ENCODE peak calls at places on chromosomes 2 and 18, in nine cellular contexts. F, K, N, V, U, A, Z, T and J are unnamed samples. For H3K4me1 and H3K36me3, the result is how much of the 10 kb centered on the place peaks cover.

GRCh38 chr2:86069091-86069685 is 36.5 kb downstream of the POLR1A start:
- DNase-seq in F (no peak), K (no peak), N (no peak), V (no peak), U (peak), A (no peak), Z (no peak), T (no peak), J (no peak)

GRCh38 chr18:23235336-23235735 is 100.1 kb downstream of the CABLES1 start:
- DNase-seq in F (no peak), K (no peak), N (no peak), V (no peak), U (no peak), A (no peak), Z (no peak), T (no peak), J (no peak)

GRCh38 chr2:177478029-177478428 is 85.5 kb downstream of the AGPS start:
- DNase-seq in F (no peak), K (no peak), N (no peak), V (no peak), U (no peak), A (no peak), Z (no peak), T (no peak), J (no peak)

GRCh38 chr2:181117176-181117925 is 136.9 kb downstream of the UBE2E3 start:
- DNase-seq in F (no peak), K (no peak), N (no peak), V (no peak), U (no peak), A (no peak), Z (no peak), T (no peak), J (no peak)

GRCh38 chr18:74982946-74983635 is 225.8 kb downstream of the PTGR3 start:
- DNase-seq in F (no peak), K (no peak), N (no peak), V (no peak), U (no peak), A (no peak), Z (no peak), T (no peak), J (no peak)

GRCh38 chr18:7065736-7066135 is 51.9 kb downstream of the LAMA1 start:
- DNase-seq in F (no peak), K (no peak), N (no peak), V (no peak), U (no peak), A (no peak), Z (no peak), T (no peak), J (no peak)

GRCh38 chr2:219254590-219255219 is 987 bp upstream of the TUBA4A start:
- DNase-seq in F (no peak), K (no peak), N (no peak), V (no peak), U (no peak), A (no peak), Z (no peak), T (no peak), J (no peak)

GRCh38 chr2:164655750-164656149 is 34.5 kb upstream of the GRB14 start:
- DNase-seq in F (peak), K (no peak), N (no peak), V (no peak), U (no peak), A (no peak), Z (no peak), T (no peak), J (no peak)

GRCh38 chr2:162029287-162029901 is 44.6 kb downstream of the DPP4 start:
- DNase-seq in F (no peak), K (no peak), N (peak), V (no peak), U (no peak), A (peak), Z (no peak), T (no peak), J (no peak)

GRCh38 chr2:161030260-161031063 is 129.8 kb upstream of the TANK start:
- DNase-seq in F (no peak), K (no peak), N (peak), V (no peak), U (no peak), A (no peak), Z (no peak), T (no peak), J (no peak)

GRCh38 chr2:215137741-215138340 is 585 bp downstream of the ABCA12 start:
- DNase-seq in F (no peak), K (no peak), N (peak), V (no peak), U (no peak), A (no peak), Z (no peak), T (no peak), J (no peak)

GRCh38 chr2:240435457-240435954 is at the start of gene GPC1:
- DNase-seq in F (peak), K (no peak), N (peak), V (peak), U (peak), A (peak), Z (peak), T (peak), J (peak)

GRCh38 chr2:201831469-201831868 is 25.1 kb downstream of the CDK15 start:
- DNase-seq in F (no peak), K (no peak), N (peak), V (no peak), U (no peak), A (no peak), Z (no peak), T (no peak), J (no peak)

GRCh38 chr2:188367164-188367563 is 75.5 kb downstream of the GULP1 start:
- DNase-seq in F (no peak), K (no peak), N (no peak), V (no peak), U (no peak), A (no peak), Z (no peak), T (peak), J (peak)

GRCh38 chr2:127293386-127293757 is 572 bp downstream of the ERCC3 start:
- DNase-seq in F (peak), K (no peak), N (no peak), V (no peak), U (no peak), A (no peak), Z (no peak), T (no peak), J (no peak)

GRCh38 chr2:241110607-241111442 is 8.7 kb upstream of the MTERF4 start:
- DNase-seq in F (no peak), K (no peak), N (no peak), V (no peak), U (peak), A (no peak), Z (no peak), T (no peak), J (no peak)

GRCh38 chr18:79559121-79559835 is 120.3 kb upstream of the CTDP1 start:
- DNase-seq in F (no peak), K (peak), N (no peak), V (no peak), U (no peak), A (no peak), Z (no peak), T (no peak), J (no peak)

DNA sequence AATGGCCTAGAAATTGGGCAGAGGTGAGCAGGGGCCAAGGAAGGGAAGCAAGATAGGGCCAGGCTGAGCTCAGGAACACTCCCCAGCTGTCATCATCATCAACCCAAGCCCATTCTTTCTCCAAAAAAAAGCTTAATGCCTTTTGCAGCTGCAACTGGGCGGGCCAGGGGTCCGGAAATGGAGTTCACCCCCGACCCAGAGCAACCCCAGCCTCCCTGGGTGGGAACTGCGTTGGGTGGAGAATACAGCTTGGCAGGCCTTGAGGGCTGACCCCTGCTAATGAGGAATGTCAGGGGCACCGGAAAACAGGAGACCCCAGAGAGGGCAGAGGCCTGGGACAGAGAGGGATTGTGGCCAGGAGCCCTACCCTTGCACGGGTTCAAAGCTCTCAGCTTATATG is 64.8 kb downstream of the TNS1 start:
- DNase-seq in F (no peak), K (no peak), N (no peak), V (no peak), U (no peak), A (no peak), Z (no peak), T (no peak), J (no peak)
- H3K4me1 ChIP-seq in F (under half), K (under half), N (half or more), V (half or more), U (half or more), A (under half), Z (under half), T (half or more), J (under half)

DNA sequence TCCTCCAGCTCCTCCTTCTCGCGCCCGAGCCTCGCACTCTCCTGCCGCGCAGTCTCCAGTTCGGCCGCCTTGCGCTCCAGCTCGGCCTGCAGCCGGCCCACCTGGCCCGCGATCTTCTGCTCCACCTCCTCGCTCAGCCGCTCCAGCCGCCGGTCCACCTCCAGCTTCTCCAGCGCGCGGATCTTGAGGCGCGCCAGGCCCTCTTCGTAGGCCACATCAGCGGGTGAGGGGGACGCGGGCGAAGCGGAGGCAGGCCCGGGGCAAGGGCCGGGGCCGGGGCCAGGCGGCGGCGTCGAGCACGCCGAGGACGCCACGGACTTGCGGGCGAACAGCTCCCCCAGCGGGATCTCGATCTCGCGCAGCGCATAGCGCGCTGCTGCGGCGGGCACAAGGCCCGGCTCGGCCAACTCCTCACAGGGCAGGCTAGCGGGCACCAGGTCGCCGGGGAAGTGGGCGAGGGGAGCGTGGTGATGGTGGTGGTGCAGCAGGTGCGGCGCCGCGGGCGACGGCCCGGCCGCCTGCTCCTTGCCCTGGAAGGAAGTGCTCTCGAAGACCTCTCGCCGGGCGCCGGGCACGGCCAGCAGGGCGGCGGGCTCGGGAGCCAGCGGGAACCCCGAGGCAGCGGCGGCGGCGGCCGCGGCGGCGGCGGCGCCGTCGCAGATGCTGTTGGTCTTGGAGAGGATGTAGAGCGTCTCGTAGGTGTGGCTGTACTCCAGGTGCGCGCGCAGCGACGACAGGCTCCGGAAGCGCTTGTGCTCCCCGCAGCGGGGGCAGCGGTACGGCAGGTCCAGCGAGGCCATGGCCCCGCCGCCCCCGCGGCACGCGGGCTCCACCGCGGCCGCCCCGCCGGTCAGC is 15.2 kb downstream of the FBXO41 start:
- DNase-seq in F (peak), K (peak), N (peak), V (peak), U (peak), A (no peak), Z (peak), T (peak), J (peak)
- TF ChIP-seq CTCF in F (peak), K (no peak), N (peak), V (no peak), U (no peak), A (no peak), Z (peak), T (no peak), J (peak)

GRCh38 chr2:74381751-74382150 is 1.6 kb upstream of the DCTN1 start:
- DNase-seq in F (no peak), K (no peak), N (no peak), V (no peak), U (no peak), A (no peak), Z (no peak), T (no peak), J (no peak)

GRCh38 chr2:74383254-74383653 is 3.1 kb upstream of the DCTN1 start:
- DNase-seq in F (no peak), K (no peak), N (peak), V (no peak), U (no peak), A (no peak), Z (no peak), T (peak), J (no peak)

GRCh38 chr2:74378007-74378406 is 2.1 kb downstream of the DCTN1 start:
- DNase-seq in F (no peak), K (no peak), N (no peak), V (no peak), U (no peak), A (no peak), Z (no peak), T (no peak), J (no peak)

GRCh38 chr2:74384051-74384450 is 3.9 kb upstream of the DCTN1 start:
- DNase-seq in F (no peak), K (no peak), N (peak), V (no peak), U (no peak), A (no peak), Z (no peak), T (no peak), J (no peak)

DNA sequence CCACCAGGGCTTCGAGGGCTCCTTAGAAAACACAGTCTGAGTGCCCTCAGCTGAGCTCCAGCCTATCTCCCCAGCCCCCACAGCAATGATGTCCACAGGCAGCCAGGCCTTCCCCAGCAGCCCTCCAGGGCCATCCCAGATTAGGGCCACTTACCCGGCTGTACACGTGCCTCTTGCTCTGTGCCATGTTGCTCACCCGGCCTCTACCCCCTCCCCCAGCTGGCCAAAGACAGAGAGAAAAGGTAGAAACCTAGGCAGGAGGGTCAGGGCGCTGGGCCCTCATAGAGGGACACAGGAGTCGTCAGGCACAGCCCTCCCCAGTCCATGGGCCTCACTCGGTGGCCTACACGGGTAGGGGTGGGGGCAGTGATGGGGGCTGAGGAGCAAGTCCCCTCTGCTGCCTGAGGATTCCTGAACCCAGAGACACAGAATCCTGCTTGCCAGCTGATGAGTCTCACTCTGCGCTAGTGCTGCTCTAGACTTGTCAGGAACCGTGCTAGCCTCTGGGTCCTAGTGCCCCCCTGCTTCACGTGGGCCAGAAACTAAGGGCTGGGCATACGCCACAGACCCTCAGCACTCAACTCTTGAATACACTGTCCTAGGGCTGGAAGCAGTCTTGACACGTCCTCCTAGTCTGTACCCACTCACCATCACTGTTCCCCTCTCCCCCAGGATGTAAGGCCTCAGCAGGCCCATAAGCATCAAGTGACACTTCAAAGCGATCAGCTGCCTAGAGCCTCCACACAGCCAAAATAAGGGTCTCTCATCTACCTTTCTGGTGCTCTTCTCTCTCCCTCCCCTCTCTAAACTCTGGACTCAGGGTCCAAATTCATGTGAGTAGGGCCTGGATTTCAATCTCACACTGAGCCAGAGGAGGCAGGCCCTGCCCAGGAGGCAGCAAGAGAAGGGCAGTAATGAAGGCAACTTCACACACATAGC is at the start of gene DCTN1:
- DNase-seq in F (peak), K (no peak), N (peak), V (no peak), U (no peak), A (peak), Z (no peak), T (peak), J (no peak)
- H3K36me3 ChIP-seq in F (under half), K (under half), N (under half), V (under half), U (under half), A (under half), Z (under half), T (under half), J (under half)

DNA sequence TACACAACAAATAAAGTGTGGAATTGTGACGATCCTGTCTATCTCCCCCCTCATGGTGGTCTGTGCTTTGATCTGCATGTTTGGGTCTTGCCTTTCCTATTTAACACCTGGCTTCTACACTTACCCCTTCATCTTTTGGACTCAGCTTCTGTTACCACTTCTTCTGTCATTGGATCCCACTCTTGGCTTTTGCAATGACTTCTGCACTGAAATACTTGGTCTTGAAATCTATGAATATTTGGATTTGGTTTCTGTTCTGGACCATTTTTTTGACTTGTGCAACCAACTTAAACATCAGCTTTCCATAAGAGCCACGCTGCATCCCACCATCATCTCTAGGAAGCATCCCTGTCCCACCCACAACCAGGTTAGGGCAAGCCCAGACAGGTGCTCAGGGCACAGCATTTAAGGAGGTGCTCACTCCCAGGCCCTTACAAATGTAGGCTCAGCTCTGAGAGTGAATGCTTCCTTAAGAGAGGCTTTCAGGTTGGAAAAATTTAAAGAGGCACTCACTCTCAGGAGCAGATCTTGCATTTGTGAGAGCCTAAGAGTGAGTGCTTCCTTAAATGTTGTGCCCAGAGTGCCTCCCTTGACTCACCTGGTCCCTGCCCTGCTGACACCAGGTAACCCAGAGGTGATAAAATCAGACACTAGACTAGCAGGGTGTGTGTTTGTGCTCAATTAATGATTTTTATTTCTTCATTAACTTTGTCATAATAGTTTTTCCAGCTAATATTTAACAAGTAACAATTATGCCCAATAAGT is 124.5 kb upstream of the SH3BP4 start:
- DNase-seq in F (no peak), K (no peak), N (no peak), V (no peak), U (no peak), A (no peak), Z (no peak), T (no peak), J (no peak)
- H3K4me1 ChIP-seq in F (under half), K (under half), N (under half), V (under half), U (under half), A (under half), Z (under half), T (under half), J (under half)

DNA sequence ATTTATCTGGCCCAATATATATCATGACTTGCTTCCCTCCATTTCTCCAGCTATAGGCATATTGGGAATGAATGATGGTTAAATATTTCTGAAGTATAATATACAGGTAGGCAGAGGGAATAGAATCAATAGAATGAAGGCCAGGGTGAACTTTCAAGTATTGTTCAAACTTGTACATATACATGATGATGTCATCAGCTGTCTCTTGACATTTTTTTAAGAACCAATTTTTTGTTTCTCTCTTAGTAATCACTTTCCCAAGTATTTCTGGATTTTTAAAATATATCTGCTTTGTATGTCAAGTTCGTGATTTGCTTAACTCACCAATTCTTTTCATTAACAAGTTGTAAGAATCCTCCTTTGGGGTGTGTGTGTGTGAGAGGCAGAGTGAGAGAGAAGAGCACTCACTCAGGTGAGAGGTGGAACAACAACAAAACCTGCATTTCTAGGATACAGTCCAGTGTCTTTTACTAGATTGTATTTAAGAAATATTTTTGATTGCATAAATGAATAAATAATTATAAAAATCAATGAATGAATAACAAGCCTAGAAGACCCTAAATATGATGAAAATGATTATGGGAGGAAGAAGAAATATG is 1239.1 kb downstream of the LRP1B start:
- DNase-seq in F (peak), K (no peak), N (no peak), V (no peak), U (no peak), A (no peak), Z (no peak), T (no peak), J (no peak)
- TF ChIP-seq CTCF in F (peak), K (no peak), N (no peak), V (no peak), U (no peak), A (no peak), Z (no peak), T (no peak), J (no peak)

GRCh38 chr2:190996947-190997346 is 17.0 kb downstream of the STAT1 start:
- DNase-seq in F (no peak), K (no peak), N (no peak), V (no peak), U (no peak), A (no peak), Z (no peak), T (no peak), J (no peak)

GRCh38 chr2:190996338-190996946 is 17.5 kb downstream of the STAT1 start:
- DNase-seq in F (peak), K (no peak), N (peak), V (no peak), U (no peak), A (no peak), Z (no peak), T (peak), J (peak)

GRCh38 chr2:190999949-191000665 is 13.9 kb downstream of the STAT1 start:
- DNase-seq in F (no peak), K (no peak), N (no peak), V (no peak), U (no peak), A (no peak), Z (no peak), T (no peak), J (no peak)

GRCh38 chr2:190999058-190999457 is 14.9 kb downstream of the STAT1 start:
- DNase-seq in F (no peak), K (no peak), N (no peak), V (no peak), U (no peak), A (no peak), Z (no peak), T (no peak), J (no peak)

GRCh38 chr2:190997516-190998113 is 16.4 kb downstream of the STAT1 start:
- DNase-seq in F (no peak), K (no peak), N (no peak), V (no peak), U (no peak), A (no peak), Z (no peak), T (no peak), J (no peak)
- H3K36me3 ChIP-seq in F (under half), K (under half), N (half or more), V (half or more), U (half or more), A (under half), Z (half or more), T (half or more), J (under half)